ENCODE peak calls at places on chromosomes 7 and 10, in six cellular contexts. K is astrocyte of the spinal cord, Y is GM12865, A is foreskin fibroblast, S is cardiac muscle cell, P is MM.1S. M is an unnamed sample.

GRCh38 chr10:75294518-75294865 is 58.7 kb upstream of the COMTD1 start:
- DNase-seq in K (no peak), S (no peak), P (no peak), A (peak), Y (no peak), M (no peak)

GRCh38 chr7:121466455-121466854 is 70.3 kb upstream of the FAM3C start:
- DNase-seq in K (no peak), P (no peak), A (no peak), Y (no peak), S (no peak), M (no peak)

GRCh38 chr10:58180633-58181032 is 87.1 kb downstream of the IPMK start:
- DNase-seq in S (peak), P (no peak), K (no peak), A (peak), Y (no peak), M (no peak)

GRCh38 chr7:15417341-15417988 is 144.3 kb downstream of the AGMO start:
- DNase-seq in A (no peak), Y (no peak), K (no peak), S (no peak), P (no peak), M (no peak)

GRCh38 chr10:58178811-58179210 is 88.9 kb downstream of the IPMK start:
- DNase-seq in S (peak), A (no peak), P (no peak), K (peak), Y (no peak), M (no peak)

GRCh38 chr10:79413196-79413595 is 32.2 kb downstream of the ZCCHC24 start:
- DNase-seq in S (peak), Y (peak), K (no peak), P (peak), A (peak), M (no peak)

GRCh38 chr10:71293446-71294090 is 25.5 kb upstream of the SLC29A3 start:
- DNase-seq in A (no peak), Y (no peak), P (no peak), S (no peak), K (no peak), M (no peak)

GRCh38 chr7:34842782-34843181 is 184.8 kb downstream of the NPSR1 start:
- DNase-seq in K (peak), Y (no peak), P (no peak), A (peak), S (peak), M (no peak)

GRCh38 chr10:59073456-59074053 is 102.9 kb upstream of the PHYHIPL start:
- DNase-seq in K (no peak), Y (no peak), P (no peak), S (no peak), A (no peak), M (no peak)

GRCh38 chr10:122239578-122240257 is 31.4 kb upstream of the BTBD16 start:
- DNase-seq in S (peak), P (no peak), Y (no peak), K (peak), A (peak), M (no peak)

GRCh38 chr10:19968745-19969144 is 152.5 kb downstream of the PLXDC2 start:
- DNase-seq in S (no peak), Y (no peak), A (peak), P (no peak), K (no peak), M (no peak)

GRCh38 chr10:62653254-62653653 is 151.3 kb upstream of the ADO start:
- DNase-seq in A (no peak), K (no peak), P (peak), S (no peak), Y (peak), M (no peak)

GRCh38 chr10:48527691-48528212 is 77.1 kb downstream of the ARHGAP22 start:
- DNase-seq in P (no peak), K (no peak), A (no peak), Y (no peak), S (no peak), M (no peak)

GRCh38 chr10:100670828-100671479 is 74.4 kb upstream of the PAX2 start:
- DNase-seq in A (peak), Y (peak), P (peak), K (no peak), S (peak), M (no peak)

GRCh38 chr10:24759706-24760105 is 36.0 kb upstream of the ARHGAP21 start:
- DNase-seq in Y (no peak), P (no peak), S (no peak), K (no peak), A (no peak), M (no peak)

GRCh38 chr10:78339251-78339650 is 305.6 kb downstream of the RPS24 start:
- DNase-seq in Y (no peak), K (no peak), S (no peak), P (no peak), A (no peak), M (no peak)

GRCh38 chr10:113651898-113652297 is 11.9 kb downstream of the NRAP start:
- DNase-seq in P (no peak), K (no peak), S (no peak), Y (no peak), A (no peak), M (no peak)

GRCh38 chr10:3452234-3452633 is 279.7 kb upstream of the PITRM1 start:
- DNase-seq in P (no peak), K (peak), S (peak), Y (peak), A (peak), M (no peak)

GRCh38 chr7:18262054-18262453 is 233.5 kb upstream of the HDAC9 start:
- DNase-seq in A (no peak), K (no peak), P (no peak), S (peak), Y (no peak), M (no peak)

GRCh38 chr10:79089579-79090110 is 20.9 kb downstream of the ZMIZ1 start:
- DNase-seq in A (no peak), P (no peak), K (no peak), S (no peak), Y (no peak), M (no peak)

GRCh38 chr7:1666779-1667565 is 3.1 kb upstream of the ELFN1 start:
- DNase-seq in P (no peak), K (no peak), Y (no peak), A (peak), S (no peak), M (no peak)

GRCh38 chr7:31934551-31934950 is 135.7 kb downstream of the PDE1C start:
- DNase-seq in P (no peak), S (peak), K (no peak), Y (no peak), A (peak), M (no peak)

GRCh38 chr10:79247373-79248137 is 99.7 kb upstream of the PPIF start:
- DNase-seq in K (no peak), Y (peak), A (no peak), P (no peak), S (no peak), M (no peak)

GRCh38 chr10:47113907-47114500 is 186.0 kb upstream of the GDF10 start:
- DNase-seq in P (no peak), Y (no peak), S (no peak), K (no peak), A (no peak), M (no peak)

GRCh38 chr10:114624422-114624821 is 33.7 kb downstream of the ABLIM1 start:
- DNase-seq in S (no peak), A (no peak), P (no peak), K (no peak), Y (no peak), M (no peak)

GRCh38 chr10:131641231-131641630 is 259.6 kb upstream of the PPP2R2D start:
- DNase-seq in Y (peak), A (no peak), P (peak), S (no peak), K (no peak), M (peak)

GRCh38 chr10:116000151-116000550 is 272.9 kb downstream of the GFRA1 start:
- DNase-seq in A (no peak), P (peak), Y (no peak), S (no peak), K (no peak), M (no peak)

GRCh38 chr10:122463466-122464157 is 2.3 kb downstream of the HTRA1 start:
- DNase-seq in A (no peak), Y (no peak), P (no peak), K (no peak), S (no peak), M (no peak)

GRCh38 chr10:42543840-42544372 is 94.5 kb downstream of the ZNF33B start:
- DNase-seq in Y (no peak), K (no peak), S (no peak), A (no peak), P (no peak), M (no peak)

GRCh38 chr10:101695404-101695732 is 398 bp upstream of the FBXW4 start:
- DNase-seq in Y (no peak), A (no peak), P (no peak), S (no peak), K (no peak), M (no peak)

GRCh38 chr10:91434041-91434440 is 23.9 kb downstream of the HECTD2 start:
- DNase-seq in P (no peak), Y (no peak), K (peak), A (peak), S (no peak), M (no peak)

GRCh38 chr7:137944168-137944567 is 57.7 kb downstream of the CREB3L2 start:
- DNase-seq in S (peak), Y (no peak), K (peak), P (no peak), A (peak), M (peak)

GRCh38 chr7:222716-223041 is 30.3 kb downstream of the FAM20C start:
- DNase-seq in S (no peak), K (no peak), Y (no peak), P (no peak), A (no peak), M (no peak)

GRCh38 chr10:116742367-116743265 is at the start of gene HSPA12A:
- DNase-seq in S (peak), Y (peak), A (peak), K (peak), P (peak), M (peak)

GRCh38 chr10:79070611-79071534 is 2.1 kb downstream of the ZMIZ1 start:
- DNase-seq in Y (peak), P (peak), A (peak), S (peak), K (peak), M (peak)

GRCh38 chr7:101543846-101544245 is 85.2 kb downstream of the MYL10 start:
- DNase-seq in S (no peak), A (no peak), Y (no peak), P (no peak), K (no peak), M (no peak)

GRCh38 chr7:2116903-2117680 is 115.7 kb downstream of the MAD1L1 start:
- DNase-seq in Y (no peak), A (peak), S (peak), K (peak), P (no peak), M (peak)

GRCh38 chr10:78269061-78269460 is 235.4 kb downstream of the RPS24 start:
- DNase-seq in K (no peak), A (no peak), P (no peak), Y (no peak), S (no peak), M (no peak)

GRCh38 chr10:45420453-45421192 is 46.6 kb downstream of the ALOX5 start:
- DNase-seq in S (peak), Y (peak), K (peak), A (peak), P (peak), M (peak)

GRCh38 chr10:45419673-45420020 is 45.6 kb downstream of the ALOX5 start:
- DNase-seq in A (no peak), K (no peak), P (no peak), S (no peak), Y (peak), M (no peak)

GRCh38 chr10:45422207-45422606 is 48.2 kb downstream of the ALOX5 start:
- DNase-seq in A (no peak), K (no peak), P (no peak), S (no peak), Y (no peak), M (no peak)

GRCh38 chr10:45422862-45423659 is 49.0 kb downstream of the ALOX5 start:
- DNase-seq in S (no peak), Y (no peak), P (no peak), K (no peak), A (no peak), M (no peak)

DNA sequence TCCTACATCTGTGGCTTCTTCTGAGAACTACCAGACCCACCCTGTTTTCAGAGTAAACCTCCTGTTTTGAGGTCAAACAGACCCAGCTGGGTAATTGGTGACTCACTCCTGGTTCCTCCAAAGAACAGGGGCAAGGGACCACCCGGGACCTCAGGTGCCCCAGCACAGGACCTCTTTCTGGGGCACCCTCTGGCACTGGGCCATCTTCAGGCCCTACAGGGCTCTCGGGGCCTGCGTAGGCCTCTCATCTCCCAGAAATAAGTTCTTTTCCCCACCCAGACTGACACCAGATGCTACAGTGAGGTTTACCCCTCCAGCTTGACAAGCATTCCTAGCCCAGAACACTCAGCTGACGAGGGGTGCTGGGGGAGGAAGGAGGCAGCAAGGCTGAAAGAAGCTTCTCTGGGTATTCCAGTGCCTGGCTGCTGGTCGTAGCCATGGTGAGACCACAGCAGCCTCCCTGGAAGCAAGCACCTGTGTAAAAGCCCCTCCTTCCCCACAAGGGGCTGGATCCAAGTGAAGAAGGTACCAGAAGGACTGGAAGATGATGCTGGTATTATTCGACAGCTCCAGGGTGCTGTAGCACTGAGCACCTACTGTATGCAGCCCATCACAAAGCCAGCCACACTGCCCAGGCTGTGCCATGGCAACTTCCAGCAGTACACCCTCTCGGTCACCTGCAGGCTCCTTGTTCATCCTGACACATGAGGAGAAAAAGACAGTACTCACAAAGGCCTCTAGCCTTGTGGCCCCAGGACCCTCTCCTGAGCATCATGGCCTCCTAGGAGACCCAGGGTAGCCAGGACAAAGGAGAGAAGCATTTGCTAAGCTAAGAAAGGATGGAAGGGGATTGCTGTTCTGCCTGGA is 47.4 kb downstream of the ALOX5 start:
- DNase-seq in K (no peak), A (no peak), Y (peak), S (no peak), P (peak), M (no peak)
- H3K4me3 ChIP-seq in K (no peak), A (no peak), Y (peak), S (no peak), P (no peak), M (no peak)

GRCh38 chr7:6012355-6013104 is 3.5 kb downstream of the AIMP2 start:
- DNase-seq in S (peak), A (no peak), P (no peak), Y (no peak), K (no peak), M (no peak)

GRCh38 chr7:6011541-6011940 is 2.5 kb downstream of the AIMP2 start:
- DNase-seq in P (no peak), K (no peak), Y (no peak), S (no peak), A (no peak), M (no peak)

DNA sequence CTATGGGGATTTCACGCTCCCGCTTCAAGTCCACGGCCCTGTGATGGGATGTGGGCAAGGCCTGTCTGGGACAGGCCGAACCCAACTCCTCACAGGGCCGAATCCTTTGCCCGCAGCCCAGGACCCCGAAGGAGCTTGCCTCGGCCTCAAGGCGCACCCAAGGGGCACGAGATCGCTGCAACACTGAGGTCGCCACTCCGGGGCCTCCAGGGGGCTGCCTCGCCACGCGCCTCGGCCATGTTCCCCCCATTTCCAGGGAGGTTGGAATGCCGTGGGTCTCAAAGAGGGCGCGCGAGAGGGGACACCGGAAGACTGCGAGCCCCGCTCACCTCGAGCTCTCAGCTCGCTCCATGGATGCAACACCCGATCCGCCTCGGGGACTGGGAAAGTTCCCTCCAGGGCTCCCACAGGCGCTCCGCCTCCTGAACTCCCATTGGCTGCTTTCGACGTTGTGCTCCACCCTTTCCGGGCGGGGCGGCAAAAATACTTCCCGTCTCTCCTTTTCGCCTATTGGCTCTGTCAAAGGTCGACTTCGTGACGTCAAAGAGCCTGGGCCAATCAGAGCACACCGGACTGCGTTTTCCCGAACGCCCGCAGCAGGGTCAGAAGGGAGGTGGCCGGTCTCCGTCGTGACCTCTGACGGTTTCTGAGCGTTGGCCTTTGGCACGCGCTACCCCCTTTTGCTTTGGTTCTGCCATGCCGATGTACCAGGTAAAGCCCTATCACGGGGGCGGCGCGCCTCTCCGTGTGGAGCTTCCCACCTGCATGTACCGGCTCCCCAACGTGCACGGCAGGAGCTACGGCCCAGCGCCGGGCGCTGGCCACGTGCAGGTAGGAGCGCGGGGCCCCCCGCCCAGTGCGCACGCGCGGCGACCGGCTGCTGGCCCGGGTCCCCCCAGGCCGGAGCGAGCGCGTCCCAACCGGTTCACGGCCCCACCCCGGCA is at the start of the genes AIMP2 and PMS2:
- DNase-seq in A (peak), K (peak), Y (peak), P (peak), S (peak), M (peak)
- TF ChIP-seq CTCF in A (no peak), K (no peak), Y (peak), P (peak), S (no peak), M (no peak)

DNA sequence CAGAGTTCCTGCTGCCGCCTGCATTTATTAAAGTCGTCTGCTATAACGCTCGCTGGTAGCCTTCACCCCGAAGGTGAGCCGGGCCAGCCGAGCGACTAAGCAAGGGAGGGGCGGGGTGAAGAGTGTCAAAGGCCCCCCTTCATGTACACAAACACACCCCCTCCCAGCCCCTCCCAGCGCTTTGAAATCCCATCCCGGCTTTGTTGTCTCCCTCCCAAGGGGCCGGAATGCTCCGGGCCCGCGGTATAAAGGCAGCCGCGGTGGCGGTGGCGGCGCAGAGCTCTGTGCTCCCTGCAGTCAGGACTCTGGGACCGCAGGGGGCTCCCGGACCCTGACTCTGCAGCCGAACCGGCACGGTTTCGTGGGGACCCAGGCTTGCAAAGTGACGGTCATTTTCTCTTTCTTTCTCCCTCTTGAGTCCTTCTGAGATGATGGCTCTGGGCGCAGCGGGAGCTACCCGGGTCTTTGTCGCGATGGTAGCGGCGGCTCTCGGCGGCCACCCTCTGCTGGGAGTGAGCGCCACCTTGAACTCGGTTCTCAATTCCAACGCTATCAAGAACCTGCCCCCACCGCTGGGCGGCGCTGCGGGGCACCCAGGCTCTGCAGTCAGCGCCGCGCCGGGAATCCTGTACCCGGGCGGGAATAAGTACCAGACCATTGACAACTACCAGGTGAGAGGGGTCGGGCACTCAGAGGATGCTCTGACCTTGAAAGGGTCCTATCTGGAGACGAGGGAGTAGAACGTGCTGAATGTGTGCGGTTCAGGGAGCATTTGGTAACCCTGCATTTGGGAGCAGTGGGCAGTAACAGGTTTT is at the start of gene DKK1:
- DNase-seq in Y (peak), K (peak), P (peak), A (peak), S (peak), M (no peak)
- H3K4me3 ChIP-seq in Y (no peak), K (peak), P (peak), A (peak), S (peak), M (no peak)

GRCh38 chr10:76902949-76903348 is 734.7 kb downstream of the KCNMA1 start:
- DNase-seq in K (no peak), P (no peak), A (no peak), Y (peak), S (peak), M (no peak)
- TF ChIP-seq CTCF in K (peak), P (peak), A (peak), Y (peak), S (peak), M (peak)

GRCh38 chr7:23967949-23968599 is 258.1 kb downstream of the STK31 start:
- DNase-seq in P (no peak), Y (peak), A (no peak), K (no peak), S (no peak), M (no peak)

GRCh38 chr7:23969443-23969842 is 259.4 kb downstream of the STK31 start:
- DNase-seq in S (peak), K (no peak), Y (no peak), P (no peak), A (no peak), M (no peak)

GRCh38 chr7:23960361-23960760 is 250.3 kb downstream of the STK31 start:
- DNase-seq in Y (no peak), K (no peak), P (no peak), A (no peak), S (no peak), M (no peak)

GRCh38 chr7:23966941-23967340 is 256.9 kb downstream of the STK31 start:
- DNase-seq in A (peak), P (no peak), S (no peak), Y (no peak), K (no peak), M (no peak)

GRCh38 chr7:23963461-23963860 is 253.4 kb downstream of the STK31 start:
- DNase-seq in P (no peak), Y (no peak), S (no peak), A (no peak), K (no peak), M (no peak)
- H3K4me3 ChIP-seq in P (no peak), Y (no peak), S (no peak), A (no peak), K (no peak), M (no peak)

M was measured in LNCaP clone FGC.